ENCODE peak calls at places on chromosome 1, in four cellular contexts. X is AG09319, E is GM20000, W is stomach. J is an unnamed sample.

GRCh38 chr1:230863449-230863848 is 4.9 kb downstream of the C1orf198 start:
- DNase-seq in X (no peak), E (no peak), W (peak; percentile 82), J (no peak)

GRCh38 chr1:215631489-215631888 is 64.4 kb downstream of the KCTD3 start:
- DNase-seq in X (no peak), E (no peak), W (no peak), J (peak; percentile 76)

GRCh38 chr1:20682571-20683236 is 21.5 kb upstream of the DDOST start:
- DNase-seq in X (no peak), E (no peak), W (no peak), J (no peak)

GRCh38 chr1:110502402-110502801 is 16.6 kb downstream of the KCNA10 start:
- DNase-seq in X (no peak), E (no peak), W (no peak), J (no peak)

GRCh38 chr1:30787856-30788495 is 30.4 kb upstream of the LAPTM5 start:
- DNase-seq in X (no peak), E (no peak), W (no peak), J (no peak)

GRCh38 chr1:28180310-28181305 is 4.1 kb upstream of the PTAFR start:
- DNase-seq in X (no peak), E (no peak), W (no peak), J (no peak)

GRCh38 chr1:172431721-172432192 is 11.3 kb downstream of the C1orf105 start:
- DNase-seq in X (no peak), E (no peak), W (peak; percentile 68), J (no peak)

GRCh38 chr1:29210278-29211085 is 20.3 kb downstream of the MECR start:
- DNase-seq in X (no peak), E (peak; percentile 65), W (no peak), J (no peak)

GRCh38 chr1:69915347-69915746 is 290.0 kb downstream of the LRRC40 start:
- DNase-seq in X (peak; percentile 42), E (no peak), W (no peak), J (no peak)

GRCh38 chr1:220652995-220653394 is 37.2 kb upstream of the C1orf115 start:
- DNase-seq in X (no peak), E (no peak), W (no peak), J (no peak)

GRCh38 chr1:35886606-35887431 is 3.8 kb downstream of the AGO1 start:
- DNase-seq in X (no peak), E (peak; percentile 52), W (no peak), J (no peak)

GRCh38 chr1:13749543-13750307 is 49.7 kb downstream of the PRDM2 start:
- DNase-seq in X (no peak), E (no peak), W (peak; percentile 67), J (peak; percentile 74)

DNA sequence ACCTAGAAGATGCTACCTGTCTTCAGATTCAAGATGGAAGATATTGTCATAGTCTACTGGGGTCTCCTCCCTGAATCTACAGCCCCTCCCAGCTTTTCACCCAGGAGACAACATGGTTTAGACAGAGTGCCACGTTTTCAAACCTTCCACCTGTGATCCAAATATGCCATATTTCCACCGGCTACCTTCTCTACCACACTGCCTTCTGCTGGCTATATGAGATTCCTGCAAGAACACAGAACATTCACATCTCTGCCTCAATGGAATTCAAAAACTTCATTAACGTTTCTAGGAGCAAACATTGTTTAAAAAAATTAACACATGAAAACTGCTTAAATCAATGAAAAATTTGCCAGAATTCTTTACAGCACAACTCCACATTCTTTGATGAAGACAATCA is 12.9 kb upstream of the LELP1 start:
- DNase-seq in X (no peak), E (peak; percentile 8), W (no peak), J (no peak)
- TF ChIP-seq CTCF in X (no peak), E (peak; percentile 11), W (no peak), J (peak; percentile 24)

GRCh38 chr1:224113005-224113404 is 906 bp upstream of the FBXO28 start:
- DNase-seq in X (no peak), E (no peak), W (no peak), J (no peak)

GRCh38 chr1:224116131-224116530 is 2.2 kb downstream of the FBXO28 start:
- DNase-seq in X (no peak), E (peak; percentile 64), W (no peak), J (no peak)

GRCh38 chr1:224114787-224115175 is 870 bp downstream of the FBXO28 start:
- DNase-seq in X (no peak), E (no peak), W (no peak), J (no peak)

GRCh38 chr1:224113545-224113917 is 380 bp upstream of the FBXO28 start:
- DNase-seq in X (no peak), E (no peak), W (no peak), J (no peak)

GRCh38 chr1:224113918-224114786 is at the start of gene FBXO28:
- DNase-seq in X (peak; percentile 76), E (peak; percentile 95), W (peak; percentile 97), J (peak; percentile 97)
- TF ChIP-seq CTCF in X (no peak), E (no peak), W (no peak), J (no peak)

GRCh38 chr1:21840981-21841380 is 28.9 kb downstream of the LDLRAD2 start:
- DNase-seq in X (no peak), E (no peak), W (no peak), J (no peak)
- TF ChIP-seq CTCF in X (no peak), E (no peak), W (no peak), J (no peak)

GRCh38 chr1:225437710-225438437 is 10.0 kb upstream of the LBR start:
- DNase-seq in X (no peak), E (no peak), W (no peak), J (no peak)
- TF ChIP-seq CTCF in X (peak; percentile 45), E (no peak), W (no peak), J (peak; percentile 34)

GRCh38 chr1:44785027-44785376 is 3.0 kb downstream of the BEST4 start:
- DNase-seq in X (no peak), E (no peak), W (no peak), J (no peak)
- TF ChIP-seq CTCF in X (no peak), E (no peak), W (no peak), J (no peak)

DNA sequence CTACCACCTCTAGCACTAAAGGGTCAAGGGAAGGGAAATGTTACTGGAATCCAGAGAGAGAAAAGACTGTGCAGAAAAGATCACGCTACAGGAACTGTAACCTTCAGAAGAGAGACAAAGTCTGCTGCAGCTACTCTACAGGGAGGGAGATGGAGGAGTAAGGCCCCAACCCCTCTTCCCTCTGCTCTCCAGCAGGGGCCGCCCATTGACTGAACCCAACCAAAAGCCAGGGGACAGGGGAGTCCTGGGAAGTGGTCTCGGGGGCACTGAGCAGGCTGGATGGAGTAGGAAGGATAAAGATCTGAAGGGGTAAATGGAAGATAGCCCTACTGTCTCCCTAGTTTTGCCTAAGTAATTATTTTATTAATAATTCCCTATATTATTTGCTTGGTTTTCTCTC is 72.8 kb upstream of the NR5A2 start:
- DNase-seq in X (no peak), E (peak; percentile 56), W (no peak), J (peak; percentile 31)
- TF ChIP-seq CTCF in X (peak; percentile 49), E (peak; percentile 15), W (no peak), J (peak; percentile 33)

J was measured in right lobe of liver.